ENCODE peak calls at places on chromosome 18, in six cellular contexts. L is IMR-90, D is psoas muscle, Q is fibroblast of pulmonary artery, N is foreskin fibroblast, X is fibroblast of lung. J is an unnamed sample.

GRCh38 chr18:78799382-78800089 is 180.1 kb upstream of the SALL3 start:
- DNase-seq in X (no peak), Q (no peak), N (no peak), D (no peak), L (no peak), J (no peak)

GRCh38 chr18:76988827-76989646 is 143.5 kb downstream of the MBP start:
- DNase-seq in Q (no peak), N (no peak), L (no peak), D (no peak), X (no peak), J (no peak)

GRCh38 chr18:42281124-42281523 is 326.1 kb downstream of the PIK3C3 start:
- DNase-seq in X (no peak), D (no peak), L (no peak), Q (no peak), N (no peak), J (no peak)

GRCh38 chr18:69763002-69763401 is 184.7 kb downstream of the CD226 start:
- DNase-seq in Q (no peak), N (no peak), D (no peak), L (no peak), X (no peak), J (no peak)

GRCh38 chr18:62897153-62897552 is 181.8 kb downstream of the PHLPP1 start:
- DNase-seq in Q (peak), X (peak), N (peak), D (no peak), L (peak), J (no peak)

GRCh38 chr18:69599377-69599776 is 198.7 kb downstream of the DOK6 start:
- DNase-seq in L (no peak), N (no peak), Q (no peak), D (no peak), X (no peak), J (no peak)

GRCh38 chr18:3466872-3467271 is 16.9 kb downstream of the TGIF1 start:
- DNase-seq in L (no peak), D (no peak), Q (no peak), X (no peak), N (peak), J (no peak)

GRCh38 chr18:36365836-36366775 is 68.6 kb downstream of the FHOD3 start:
- DNase-seq in L (no peak), X (peak), Q (no peak), D (no peak), N (no peak), J (no peak)

GRCh38 chr18:57624988-57625387 is 3.4 kb upstream of the NARS1 start:
- DNase-seq in Q (peak), X (peak), D (no peak), N (peak), L (peak), J (no peak)

GRCh38 chr18:46388295-46388694 is 268.7 kb downstream of the LOXHD1 start:
- DNase-seq in Q (no peak), X (no peak), D (no peak), L (no peak), N (no peak), J (no peak)

GRCh38 chr18:46622999-46623398 is 34.0 kb downstream of the LOXHD1 start:
- DNase-seq in N (peak), Q (peak), X (peak), L (peak), D (no peak), J (no peak)

GRCh38 chr18:35827275-35827929 is 145.1 kb upstream of the RMP24 start:
- DNase-seq in X (no peak), L (no peak), N (no peak), D (no peak), Q (peak), J (no peak)

GRCh38 chr18:77015176-77015575 is 117.4 kb downstream of the MBP start:
- DNase-seq in D (no peak), X (no peak), N (no peak), L (no peak), Q (no peak), J (no peak)

GRCh38 chr18:2997846-2998599 is 14.9 kb downstream of the LPIN2 start:
- DNase-seq in D (no peak), L (no peak), X (peak), N (no peak), Q (no peak), J (no peak)

GRCh38 chr18:21262979-21263378 is 20.9 kb downstream of the GREB1L start:
- DNase-seq in D (no peak), N (no peak), X (peak), L (no peak), Q (no peak), J (no peak)

GRCh38 chr18:11784905-11785304 is 66.3 kb upstream of the CHMP1B start:
- DNase-seq in Q (no peak), L (no peak), N (no peak), D (no peak), X (no peak), J (no peak)

GRCh38 chr18:39105095-39105494 is 1539.5 kb upstream of the CELF4 start:
- DNase-seq in Q (no peak), L (no peak), N (no peak), D (no peak), X (no peak), J (no peak)

GRCh38 chr18:72866901-72867701 is 686 bp downstream of the NETO1 start:
- DNase-seq in Q (no peak), N (peak), X (peak), D (no peak), L (no peak), J (no peak)

GRCh38 chr18:42108071-42108470 is 153.0 kb downstream of the PIK3C3 start:
- DNase-seq in X (no peak), D (no peak), Q (no peak), L (no peak), N (no peak), J (no peak)

GRCh38 chr18:24514439-24514838 is 54.0 kb downstream of the HRH4 start:
- DNase-seq in Q (peak), X (peak), L (peak), N (peak), D (no peak), J (peak)
- TF ChIP-seq CTCF in Q (peak), X (peak), L (peak), N (peak), D (peak), J (peak)

GRCh38 chr18:24177499-24178133 is 38.8 kb downstream of the CABYR start:
- DNase-seq in N (no peak), X (no peak), L (no peak), D (no peak), Q (no peak), J (no peak)
- H3K4me3 ChIP-seq in N (no peak), X (no peak), L (no peak), D (no peak), Q (no peak), J (no peak)

GRCh38 chr18:4599312-4599711 is 144.2 kb upstream of the DLGAP1 start:
- DNase-seq in N (no peak), D (no peak), X (no peak), Q (no peak), L (no peak), J (no peak)
- TF ChIP-seq CTCF in N (no peak), D (no peak), X (no peak), Q (no peak), L (no peak), J (no peak)

GRCh38 chr18:48897531-48897930 is 53.2 kb downstream of the SMAD7 start:
- DNase-seq in D (no peak), Q (peak), N (peak), X (peak), L (peak), J (no peak)
- H3K4me3 ChIP-seq in D (no peak), Q (no peak), N (no peak), X (no peak), L (no peak), J (no peak)

DNA sequence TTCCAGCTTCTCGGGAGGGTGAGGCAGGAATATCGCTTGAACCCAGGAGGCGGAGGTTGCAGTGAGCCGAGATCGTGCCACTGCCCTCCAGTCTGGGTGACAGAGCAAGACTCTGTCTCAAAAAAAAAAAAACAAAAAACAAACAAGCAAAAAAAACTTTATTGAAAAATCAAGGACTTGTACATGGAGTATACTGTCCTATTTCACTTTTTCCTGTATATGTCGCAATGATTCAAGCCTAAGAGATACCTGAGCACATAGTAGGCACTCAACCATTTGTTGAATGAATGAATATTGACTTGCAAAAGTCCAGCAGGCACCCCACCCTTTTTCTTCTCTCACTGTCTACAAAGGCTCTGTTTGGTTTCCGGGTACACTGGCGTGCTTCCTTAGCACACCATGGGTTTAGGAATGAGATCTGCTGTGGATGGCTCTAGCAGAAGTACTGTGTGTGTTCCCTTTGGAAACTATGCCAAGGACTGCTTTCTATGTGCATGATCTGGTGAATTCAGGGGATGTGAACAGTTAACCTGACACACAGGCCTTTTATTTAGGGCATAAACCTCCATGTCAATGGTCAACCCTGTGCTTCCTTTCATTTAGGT is 6.1 kb downstream of the APCDD1 start:
- DNase-seq in N (peak), Q (no peak), D (no peak), X (no peak), L (no peak), J (no peak)
- TF ChIP-seq CTCF in N (no peak), Q (no peak), D (no peak), X (no peak), L (no peak), J (no peak)